ENCODE peak calls at places on chromosomes 11 and 22, in ten cellular contexts. One of them, this sample, is unnamed. For H3K36me3, the result is how much of the 10 kb centered on the place peaks cover.

GRCh38 chr11:130945945-130946344 is 29.7 kb upstream of the SNX19 start:
- DNase-seq in brain microvascular endothelial cell: peak
- DNase-seq in K562: no peak
- DNase-seq in esophagus muscularis mucosa: no peak
- DNase-seq in psoas muscle: peak
- DNase-seq in kidney epithelial cell: peak
- DNase-seq in thyroid gland: no peak
- DNase-seq in mammary epithelial cell: peak
- DNase-seq in heart right ventricle: peak
- DNase-seq in cardiac muscle cell: peak
- DNase-seq in this sample: no peak

GRCh38 chr11:128470081-128470480 is 117.3 kb downstream of the ETS1 start:
- DNase-seq in brain microvascular endothelial cell: no peak
- DNase-seq in K562: no peak
- DNase-seq in esophagus muscularis mucosa: no peak
- DNase-seq in psoas muscle: no peak
- DNase-seq in kidney epithelial cell: no peak
- DNase-seq in thyroid gland: no peak
- DNase-seq in mammary epithelial cell: no peak
- DNase-seq in heart right ventricle: no peak
- DNase-seq in cardiac muscle cell: no peak
- DNase-seq in this sample: peak

GRCh38 chr11:11292839-11293238 is 60.2 kb downstream of the CSNK2A3 start:
- DNase-seq in brain microvascular endothelial cell: no peak
- DNase-seq in K562: no peak
- DNase-seq in esophagus muscularis mucosa: no peak
- DNase-seq in psoas muscle: no peak
- DNase-seq in kidney epithelial cell: no peak
- DNase-seq in thyroid gland: no peak
- DNase-seq in mammary epithelial cell: no peak
- DNase-seq in heart right ventricle: no peak
- DNase-seq in cardiac muscle cell: no peak
- DNase-seq in this sample: no peak

GRCh38 chr11:44823006-44823405 is 96.2 kb downstream of the TSPAN18 start:
- DNase-seq in brain microvascular endothelial cell: no peak
- DNase-seq in K562: peak
- DNase-seq in esophagus muscularis mucosa: no peak
- DNase-seq in psoas muscle: no peak
- DNase-seq in kidney epithelial cell: no peak
- DNase-seq in thyroid gland: no peak
- DNase-seq in mammary epithelial cell: no peak
- DNase-seq in heart right ventricle: no peak
- DNase-seq in cardiac muscle cell: no peak
- DNase-seq in this sample: no peak

GRCh38 chr22:23565288-23565941 is 14.7 kb downstream of the IGLL1 start:
- DNase-seq in brain microvascular endothelial cell: no peak
- DNase-seq in K562: no peak
- DNase-seq in esophagus muscularis mucosa: no peak
- DNase-seq in psoas muscle: no peak
- DNase-seq in kidney epithelial cell: no peak
- DNase-seq in thyroid gland: peak
- DNase-seq in mammary epithelial cell: no peak
- DNase-seq in heart right ventricle: peak
- DNase-seq in cardiac muscle cell: peak
- DNase-seq in this sample: no peak

GRCh38 chr22:37848587-37849088 is 581 bp upstream of the EIF3L start:
- DNase-seq in brain microvascular endothelial cell: no peak
- DNase-seq in K562: no peak
- DNase-seq in esophagus muscularis mucosa: no peak
- DNase-seq in psoas muscle: no peak
- DNase-seq in kidney epithelial cell: no peak
- DNase-seq in thyroid gland: peak
- DNase-seq in mammary epithelial cell: peak
- DNase-seq in heart right ventricle: no peak
- DNase-seq in cardiac muscle cell: peak
- DNase-seq in this sample: no peak

GRCh38 chr11:57568330-57568766 is 876 bp upstream of the UBE2L6 start:
- DNase-seq in brain microvascular endothelial cell: peak
- DNase-seq in K562: no peak
- DNase-seq in esophagus muscularis mucosa: peak
- DNase-seq in psoas muscle: peak
- DNase-seq in kidney epithelial cell: no peak
- DNase-seq in thyroid gland: no peak
- DNase-seq in mammary epithelial cell: peak
- DNase-seq in heart right ventricle: peak
- DNase-seq in cardiac muscle cell: peak
- DNase-seq in this sample: peak

GRCh38 chr22:39773976-39774539 is 119.5 kb downstream of the ENTHD1 start:
- DNase-seq in brain microvascular endothelial cell: no peak
- DNase-seq in K562: no peak
- DNase-seq in esophagus muscularis mucosa: no peak
- DNase-seq in psoas muscle: no peak
- DNase-seq in kidney epithelial cell: no peak
- DNase-seq in thyroid gland: peak
- DNase-seq in mammary epithelial cell: no peak
- DNase-seq in heart right ventricle: no peak
- DNase-seq in cardiac muscle cell: peak
- DNase-seq in this sample: peak

GRCh38 chr22:35138521-35138920 is 72.6 kb downstream of the ISX start:
- DNase-seq in brain microvascular endothelial cell: no peak
- DNase-seq in K562: no peak
- DNase-seq in esophagus muscularis mucosa: no peak
- DNase-seq in psoas muscle: no peak
- DNase-seq in kidney epithelial cell: no peak
- DNase-seq in thyroid gland: no peak
- DNase-seq in mammary epithelial cell: no peak
- DNase-seq in heart right ventricle: no peak
- DNase-seq in cardiac muscle cell: no peak
- DNase-seq in this sample: no peak

GRCh38 chr22:35135165-35135564 is 69.2 kb downstream of the ISX start:
- DNase-seq in brain microvascular endothelial cell: no peak
- DNase-seq in K562: no peak
- DNase-seq in esophagus muscularis mucosa: no peak
- DNase-seq in psoas muscle: no peak
- DNase-seq in kidney epithelial cell: no peak
- DNase-seq in thyroid gland: no peak
- DNase-seq in mammary epithelial cell: no peak
- DNase-seq in heart right ventricle: no peak
- DNase-seq in cardiac muscle cell: no peak
- DNase-seq in this sample: no peak

DNA sequence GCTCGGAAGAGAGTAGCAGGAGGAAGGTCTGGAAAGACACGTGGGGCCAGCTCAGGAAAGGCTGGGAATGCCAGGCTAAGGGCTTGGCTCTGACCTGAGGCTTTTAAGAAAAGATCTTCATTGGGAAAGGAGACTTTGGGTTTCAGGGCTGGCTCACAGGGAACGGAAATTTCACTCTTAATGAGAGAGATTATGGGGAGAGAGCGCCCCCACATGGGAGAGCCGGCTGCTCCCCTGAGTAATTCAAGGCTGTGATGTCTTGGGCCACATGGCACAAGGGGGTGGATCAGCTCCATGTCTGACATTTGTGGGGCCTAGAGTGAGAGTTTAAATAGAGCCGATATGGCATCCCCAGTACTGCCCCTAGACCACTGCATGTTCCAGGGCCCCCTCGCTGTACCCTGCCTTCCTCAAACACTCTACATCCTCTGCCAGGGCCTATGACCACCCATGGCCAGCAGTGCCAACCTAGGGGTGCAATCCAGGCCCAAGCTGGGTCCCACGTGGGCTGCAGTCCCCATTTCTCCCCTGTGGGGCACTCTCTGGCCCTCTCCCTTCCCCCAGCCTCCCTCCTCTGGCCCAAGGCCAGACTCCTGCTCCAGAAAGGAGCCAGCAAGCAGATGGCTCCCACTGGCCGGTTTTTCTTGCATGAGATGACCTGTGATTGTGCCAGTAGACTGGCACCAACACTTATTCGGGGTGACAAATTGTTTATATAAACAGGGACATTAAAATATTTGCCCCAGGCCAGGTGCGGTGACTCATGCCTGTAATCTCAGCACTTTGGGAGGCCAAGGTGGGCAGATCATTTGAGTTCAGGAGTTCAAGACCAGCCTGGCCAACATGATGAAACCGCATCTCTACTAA is 75.2 kb downstream of the ISX start:
- DNase-seq in brain microvascular endothelial cell: no peak
- DNase-seq in K562: peak
- DNase-seq in esophagus muscularis mucosa: no peak
- DNase-seq in psoas muscle: no peak
- DNase-seq in kidney epithelial cell: no peak
- DNase-seq in thyroid gland: no peak
- DNase-seq in mammary epithelial cell: no peak
- DNase-seq in heart right ventricle: no peak
- DNase-seq in cardiac muscle cell: no peak
- DNase-seq in this sample: no peak
- TF ChIP-seq CTCF in brain microvascular endothelial cell: no peak
- TF ChIP-seq CTCF in K562: peak
- TF ChIP-seq CTCF in esophagus muscularis mucosa: no peak
- TF ChIP-seq CTCF in psoas muscle: no peak
- TF ChIP-seq CTCF in kidney epithelial cell: no peak
- TF ChIP-seq CTCF in thyroid gland: no peak
- TF ChIP-seq CTCF in mammary epithelial cell: no peak
- TF ChIP-seq CTCF in heart right ventricle: no peak
- TF ChIP-seq CTCF in cardiac muscle cell: no peak
- TF ChIP-seq CTCF in this sample: peak

GRCh38 chr11:113313601-113314000 is 782 bp upstream of the TTC12 start:
- DNase-seq in brain microvascular endothelial cell: no peak
- DNase-seq in K562: no peak
- DNase-seq in esophagus muscularis mucosa: peak
- DNase-seq in psoas muscle: no peak
- DNase-seq in kidney epithelial cell: peak
- DNase-seq in thyroid gland: no peak
- DNase-seq in mammary epithelial cell: peak
- DNase-seq in heart right ventricle: no peak
- DNase-seq in cardiac muscle cell: no peak
- DNase-seq in this sample: no peak

GRCh38 chr11:113314065-113314388 is 356 bp upstream of the TTC12 start:
- DNase-seq in brain microvascular endothelial cell: no peak
- DNase-seq in K562: no peak
- DNase-seq in esophagus muscularis mucosa: no peak
- DNase-seq in psoas muscle: no peak
- DNase-seq in kidney epithelial cell: no peak
- DNase-seq in thyroid gland: no peak
- DNase-seq in mammary epithelial cell: no peak
- DNase-seq in heart right ventricle: no peak
- DNase-seq in cardiac muscle cell: no peak
- DNase-seq in this sample: no peak

GRCh38 chr11:113316251-113316650 is 1.9 kb downstream of the TTC12 start:
- DNase-seq in brain microvascular endothelial cell: no peak
- DNase-seq in K562: no peak
- DNase-seq in esophagus muscularis mucosa: no peak
- DNase-seq in psoas muscle: no peak
- DNase-seq in kidney epithelial cell: no peak
- DNase-seq in thyroid gland: no peak
- DNase-seq in mammary epithelial cell: peak
- DNase-seq in heart right ventricle: no peak
- DNase-seq in cardiac muscle cell: no peak
- DNase-seq in this sample: no peak

GRCh38 chr11:113317297-113317696 is 2.9 kb downstream of the TTC12 start:
- DNase-seq in brain microvascular endothelial cell: no peak
- DNase-seq in K562: no peak
- DNase-seq in esophagus muscularis mucosa: no peak
- DNase-seq in psoas muscle: no peak
- DNase-seq in kidney epithelial cell: no peak
- DNase-seq in thyroid gland: no peak
- DNase-seq in mammary epithelial cell: no peak
- DNase-seq in heart right ventricle: no peak
- DNase-seq in cardiac muscle cell: no peak
- DNase-seq in this sample: no peak

GRCh38 chr11:113314389-113315301 is at the start of gene TTC12:
- DNase-seq in brain microvascular endothelial cell: peak
- DNase-seq in K562: peak
- DNase-seq in esophagus muscularis mucosa: peak
- DNase-seq in psoas muscle: peak
- DNase-seq in kidney epithelial cell: peak
- DNase-seq in thyroid gland: peak
- DNase-seq in mammary epithelial cell: peak
- DNase-seq in heart right ventricle: peak
- DNase-seq in cardiac muscle cell: peak
- DNase-seq in this sample: peak
- H3K36me3 ChIP-seq in brain microvascular endothelial cell: under half
- H3K36me3 ChIP-seq in K562: under half
- H3K36me3 ChIP-seq in esophagus muscularis mucosa: under half
- H3K36me3 ChIP-seq in psoas muscle: under half
- H3K36me3 ChIP-seq in kidney epithelial cell: under half
- H3K36me3 ChIP-seq in thyroid gland: under half
- H3K36me3 ChIP-seq in mammary epithelial cell: under half
- H3K36me3 ChIP-seq in heart right ventricle: under half
- H3K36me3 ChIP-seq in cardiac muscle cell: under half
- H3K36me3 ChIP-seq in this sample: under half

GRCh38 chr11:113274708-113275582 is 39.4 kb upstream of the TTC12 start:
- DNase-seq in brain microvascular endothelial cell: no peak
- DNase-seq in K562: no peak
- DNase-seq in esophagus muscularis mucosa: no peak
- DNase-seq in psoas muscle: no peak
- DNase-seq in kidney epithelial cell: no peak
- DNase-seq in thyroid gland: no peak
- DNase-seq in mammary epithelial cell: peak
- DNase-seq in heart right ventricle: no peak
- DNase-seq in cardiac muscle cell: peak
- DNase-seq in this sample: no peak
- TF ChIP-seq CTCF in brain microvascular endothelial cell: peak
- TF ChIP-seq CTCF in K562: peak
- TF ChIP-seq CTCF in esophagus muscularis mucosa: no peak
- TF ChIP-seq CTCF in psoas muscle: no peak
- TF ChIP-seq CTCF in kidney epithelial cell: peak
- TF ChIP-seq CTCF in thyroid gland: no peak
- TF ChIP-seq CTCF in mammary epithelial cell: peak
- TF ChIP-seq CTCF in heart right ventricle: peak
- TF ChIP-seq CTCF in cardiac muscle cell: peak
- TF ChIP-seq CTCF in this sample: peak

GRCh38 chr11:66242085-66242765 is 26.2 kb upstream of the RAB1B start:
- DNase-seq in brain microvascular endothelial cell: no peak
- DNase-seq in K562: no peak
- DNase-seq in esophagus muscularis mucosa: no peak
- DNase-seq in psoas muscle: no peak
- DNase-seq in kidney epithelial cell: no peak
- DNase-seq in thyroid gland: no peak
- DNase-seq in mammary epithelial cell: no peak
- DNase-seq in heart right ventricle: no peak
- DNase-seq in cardiac muscle cell: no peak
- DNase-seq in this sample: no peak

GRCh38 chr11:66237867-66238266 is 30.6 kb upstream of the RAB1B start:
- DNase-seq in brain microvascular endothelial cell: no peak
- DNase-seq in K562: no peak
- DNase-seq in esophagus muscularis mucosa: no peak
- DNase-seq in psoas muscle: no peak
- DNase-seq in kidney epithelial cell: no peak
- DNase-seq in thyroid gland: no peak
- DNase-seq in mammary epithelial cell: no peak
- DNase-seq in heart right ventricle: no peak
- DNase-seq in cardiac muscle cell: no peak
- DNase-seq in this sample: no peak

GRCh38 chr11:66240781-66241136 is 27.7 kb upstream of the RAB1B start:
- DNase-seq in brain microvascular endothelial cell: no peak
- DNase-seq in K562: no peak
- DNase-seq in esophagus muscularis mucosa: no peak
- DNase-seq in psoas muscle: no peak
- DNase-seq in kidney epithelial cell: no peak
- DNase-seq in thyroid gland: no peak
- DNase-seq in mammary epithelial cell: no peak
- DNase-seq in heart right ventricle: no peak
- DNase-seq in cardiac muscle cell: no peak
- DNase-seq in this sample: no peak

GRCh38 chr11:66238786-66239413 is 29.5 kb upstream of the RAB1B start:
- DNase-seq in brain microvascular endothelial cell: no peak
- DNase-seq in K562: no peak
- DNase-seq in esophagus muscularis mucosa: no peak
- DNase-seq in psoas muscle: no peak
- DNase-seq in kidney epithelial cell: no peak
- DNase-seq in thyroid gland: no peak
- DNase-seq in mammary epithelial cell: no peak
- DNase-seq in heart right ventricle: no peak
- DNase-seq in cardiac muscle cell: no peak
- DNase-seq in this sample: no peak

DNA sequence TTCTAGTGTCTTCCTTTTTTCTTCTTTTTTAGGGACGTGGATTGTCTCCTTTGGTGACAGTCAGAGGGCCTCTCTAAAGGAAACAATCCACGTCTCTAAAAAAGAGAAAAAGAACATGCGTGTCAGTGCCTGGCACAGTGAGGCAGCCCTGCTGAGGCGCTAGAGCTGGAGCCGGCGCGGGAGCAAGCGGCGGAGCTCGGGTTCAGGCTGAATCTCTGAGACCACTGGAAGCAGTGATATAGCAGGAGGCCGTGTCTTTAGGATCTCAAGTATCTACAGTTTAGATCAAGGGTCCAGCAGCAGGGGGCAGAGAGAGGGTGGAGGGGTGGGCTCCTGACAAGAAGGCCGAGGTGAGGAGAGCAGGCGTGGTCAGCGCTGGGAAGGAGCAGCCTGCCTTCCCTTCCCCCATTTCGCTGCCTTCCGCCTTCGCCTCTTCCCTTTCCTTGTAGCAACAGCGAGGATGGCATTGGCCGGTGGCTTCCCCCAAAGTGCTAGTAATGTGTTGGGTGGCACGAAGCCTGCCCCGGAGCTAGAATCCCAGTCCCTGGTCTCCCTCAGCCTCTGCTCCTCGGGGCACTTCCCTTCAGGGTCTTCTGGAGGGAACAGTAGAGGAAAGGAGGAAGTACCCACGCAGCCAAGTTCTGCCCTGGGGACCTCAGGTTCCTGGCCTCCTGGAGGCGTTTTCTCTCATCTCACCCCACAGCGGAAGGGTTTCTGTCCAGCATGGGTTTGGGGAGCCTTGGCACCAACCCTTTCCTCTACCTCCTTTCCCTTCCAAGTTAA is 28.2 kb upstream of the RAB1B start:
- DNase-seq in brain microvascular endothelial cell: no peak
- DNase-seq in K562: no peak
- DNase-seq in esophagus muscularis mucosa: no peak
- DNase-seq in psoas muscle: no peak
- DNase-seq in kidney epithelial cell: no peak
- DNase-seq in thyroid gland: no peak
- DNase-seq in mammary epithelial cell: no peak
- DNase-seq in heart right ventricle: no peak
- DNase-seq in cardiac muscle cell: no peak
- DNase-seq in this sample: no peak
- H3K36me3 ChIP-seq in brain microvascular endothelial cell: half or more
- H3K36me3 ChIP-seq in K562: under half
- H3K36me3 ChIP-seq in esophagus muscularis mucosa: half or more
- H3K36me3 ChIP-seq in psoas muscle: half or more
- H3K36me3 ChIP-seq in kidney epithelial cell: under half
- H3K36me3 ChIP-seq in thyroid gland: under half
- H3K36me3 ChIP-seq in mammary epithelial cell: under half
- H3K36me3 ChIP-seq in heart right ventricle: under half
- H3K36me3 ChIP-seq in cardiac muscle cell: under half
- H3K36me3 ChIP-seq in this sample: under half

This sample was measured in MM.1S.